ENCODE peak calls at places on chromosomes 7 and 10, in seven cellular contexts. One of them, this sample, is unnamed.

GRCh38 chr10:5943536-5943935 is 33.8 kb downstream of the IL15RA start:
- DNase-seq in sigmoid colon: peak; percentile 80
- DNase-seq in HCT116: no peak
- DNase-seq in IMR-90: peak; percentile 59
- DNase-seq in tibial nerve: no peak
- DNase-seq in suprapubic skin: no peak
- DNase-seq in uterus: peak; percentile 79
- DNase-seq in this sample: peak; percentile 82

GRCh38 chr7:31373337-31374289 is 33.1 kb upstream of the NEUROD6 start:
- DNase-seq in sigmoid colon: no peak
- DNase-seq in HCT116: peak; percentile 51
- DNase-seq in IMR-90: peak; percentile 34
- DNase-seq in tibial nerve: no peak
- DNase-seq in suprapubic skin: no peak
- DNase-seq in uterus: no peak
- DNase-seq in this sample: no peak

GRCh38 chr10:102342958-102343357 is 52.5 kb upstream of the NFKB2 start:
- DNase-seq in sigmoid colon: no peak
- DNase-seq in HCT116: no peak
- DNase-seq in IMR-90: peak; percentile 86
- DNase-seq in tibial nerve: no peak
- DNase-seq in suprapubic skin: no peak
- DNase-seq in uterus: no peak
- DNase-seq in this sample: no peak

GRCh38 chr10:104273899-104274575 is 5.1 kb downstream of the GSTO2 start:
- DNase-seq in sigmoid colon: no peak
- DNase-seq in HCT116: no peak
- DNase-seq in IMR-90: no peak
- DNase-seq in tibial nerve: no peak
- DNase-seq in suprapubic skin: no peak
- DNase-seq in uterus: no peak
- DNase-seq in this sample: no peak

GRCh38 chr10:28823501-28824075 is 146.3 kb downstream of the BAMBI start:
- DNase-seq in sigmoid colon: no peak
- DNase-seq in HCT116: no peak
- DNase-seq in IMR-90: no peak
- DNase-seq in tibial nerve: no peak
- DNase-seq in suprapubic skin: no peak
- DNase-seq in uterus: no peak
- DNase-seq in this sample: no peak

GRCh38 chr7:44275829-44276570 is 49.4 kb downstream of the CAMK2B start:
- DNase-seq in sigmoid colon: peak; percentile 49
- DNase-seq in HCT116: no peak
- DNase-seq in IMR-90: no peak
- DNase-seq in tibial nerve: no peak
- DNase-seq in suprapubic skin: no peak
- DNase-seq in uterus: no peak
- DNase-seq in this sample: peak; percentile 60

GRCh38 chr7:2044883-2045471 is 187.8 kb downstream of the MAD1L1 start:
- DNase-seq in sigmoid colon: peak; percentile 45
- DNase-seq in HCT116: no peak
- DNase-seq in IMR-90: no peak
- DNase-seq in tibial nerve: no peak
- DNase-seq in suprapubic skin: peak; percentile 73
- DNase-seq in uterus: no peak
- DNase-seq in this sample: peak; percentile 53

GRCh38 chr7:77989981-77990566 is 191.5 kb downstream of the PHTF2 start:
- DNase-seq in sigmoid colon: no peak
- DNase-seq in HCT116: no peak
- DNase-seq in IMR-90: no peak
- DNase-seq in tibial nerve: no peak
- DNase-seq in suprapubic skin: no peak
- DNase-seq in uterus: no peak
- DNase-seq in this sample: no peak

GRCh38 chr7:2554654-2555053 is 670 bp downstream of the BRAT1 start:
- DNase-seq in sigmoid colon: peak; percentile 63
- DNase-seq in HCT116: no peak
- DNase-seq in IMR-90: no peak
- DNase-seq in tibial nerve: no peak
- DNase-seq in suprapubic skin: no peak
- DNase-seq in uterus: no peak
- DNase-seq in this sample: no peak

GRCh38 chr7:80095545-80095944 is 39.1 kb upstream of the GNAI1 start:
- DNase-seq in sigmoid colon: no peak
- DNase-seq in HCT116: no peak
- DNase-seq in IMR-90: peak; percentile 29
- DNase-seq in tibial nerve: no peak
- DNase-seq in suprapubic skin: no peak
- DNase-seq in uterus: no peak
- DNase-seq in this sample: no peak

GRCh38 chr7:1301812-1302310 is 69.2 kb downstream of the UNCX start:
- DNase-seq in sigmoid colon: no peak
- DNase-seq in HCT116: no peak
- DNase-seq in IMR-90: no peak
- DNase-seq in tibial nerve: no peak
- DNase-seq in suprapubic skin: no peak
- DNase-seq in uterus: no peak
- DNase-seq in this sample: peak; percentile 16

GRCh38 chr7:130884437-130885417 is 150.7 kb upstream of the KLF14 start:
- DNase-seq in sigmoid colon: no peak
- DNase-seq in HCT116: no peak
- DNase-seq in IMR-90: no peak
- DNase-seq in tibial nerve: no peak
- DNase-seq in suprapubic skin: no peak
- DNase-seq in uterus: no peak
- DNase-seq in this sample: no peak

GRCh38 chr10:46525824-46526681 is 30.4 kb downstream of the GPRIN2 start:
- DNase-seq in sigmoid colon: no peak
- DNase-seq in HCT116: peak; percentile 26
- DNase-seq in IMR-90: peak; percentile 30
- DNase-seq in tibial nerve: no peak
- DNase-seq in suprapubic skin: no peak
- DNase-seq in uterus: peak; percentile 3
- DNase-seq in this sample: no peak

GRCh38 chr7:158432369-158433270 is 155.0 kb downstream of the PTPRN2 start:
- DNase-seq in sigmoid colon: peak; percentile 86
- DNase-seq in HCT116: no peak
- DNase-seq in IMR-90: no peak
- DNase-seq in tibial nerve: no peak
- DNase-seq in suprapubic skin: no peak
- DNase-seq in uterus: peak; percentile 28
- DNase-seq in this sample: no peak

GRCh38 chr7:143337216-143337615 is 21.3 kb downstream of the CLCN1 start:
- DNase-seq in sigmoid colon: no peak
- DNase-seq in HCT116: no peak
- DNase-seq in IMR-90: no peak
- DNase-seq in tibial nerve: no peak
- DNase-seq in suprapubic skin: no peak
- DNase-seq in uterus: no peak
- DNase-seq in this sample: no peak

GRCh38 chr10:89235073-89235798 is 16.3 kb downstream of the LIPA start:
- DNase-seq in sigmoid colon: peak; percentile 79
- DNase-seq in HCT116: no peak
- DNase-seq in IMR-90: no peak
- DNase-seq in tibial nerve: peak; percentile 51
- DNase-seq in suprapubic skin: peak; percentile 93
- DNase-seq in uterus: no peak
- DNase-seq in this sample: peak; percentile 69

GRCh38 chr10:132143162-132143561 is 43.6 kb upstream of the DPYSL4 start:
- DNase-seq in sigmoid colon: no peak
- DNase-seq in HCT116: no peak
- DNase-seq in IMR-90: no peak
- DNase-seq in tibial nerve: no peak
- DNase-seq in suprapubic skin: no peak
- DNase-seq in uterus: no peak
- DNase-seq in this sample: peak; percentile 15

GRCh38 chr10:87550741-87551140 is 46.0 kb downstream of the MINPP1 start:
- DNase-seq in sigmoid colon: no peak
- DNase-seq in HCT116: no peak
- DNase-seq in IMR-90: no peak
- DNase-seq in tibial nerve: no peak
- DNase-seq in suprapubic skin: no peak
- DNase-seq in uterus: no peak
- DNase-seq in this sample: no peak

GRCh38 chr10:14782691-14783363 is 8.1 kb upstream of the FAM107B start:
- DNase-seq in sigmoid colon: no peak
- DNase-seq in HCT116: peak; percentile 61
- DNase-seq in IMR-90: no peak
- DNase-seq in tibial nerve: no peak
- DNase-seq in suprapubic skin: no peak
- DNase-seq in uterus: peak; percentile 49
- DNase-seq in this sample: no peak

GRCh38 chr10:114387784-114388183 is 16.5 kb downstream of the AFAP1L2 start:
- DNase-seq in sigmoid colon: peak; percentile 26
- DNase-seq in HCT116: no peak
- DNase-seq in IMR-90: no peak
- DNase-seq in tibial nerve: no peak
- DNase-seq in suprapubic skin: no peak
- DNase-seq in uterus: no peak
- DNase-seq in this sample: no peak

GRCh38 chr10:23391817-23392216 is 47.1 kb upstream of the OTUD1 start:
- DNase-seq in sigmoid colon: no peak
- DNase-seq in HCT116: no peak
- DNase-seq in IMR-90: no peak
- DNase-seq in tibial nerve: no peak
- DNase-seq in suprapubic skin: no peak
- DNase-seq in uterus: no peak
- DNase-seq in this sample: no peak

GRCh38 chr7:116025098-116025809 is 5.3 kb downstream of the TFEC start:
- DNase-seq in sigmoid colon: no peak
- DNase-seq in HCT116: no peak
- DNase-seq in IMR-90: peak; percentile 41
- DNase-seq in tibial nerve: no peak
- DNase-seq in suprapubic skin: no peak
- DNase-seq in uterus: no peak
- DNase-seq in this sample: no peak

GRCh38 chr7:116032886-116033285 is 2.3 kb upstream of the TFEC start:
- DNase-seq in sigmoid colon: no peak
- DNase-seq in HCT116: no peak
- DNase-seq in IMR-90: no peak
- DNase-seq in tibial nerve: no peak
- DNase-seq in suprapubic skin: no peak
- DNase-seq in uterus: no peak
- DNase-seq in this sample: no peak

GRCh38 chr7:116028808-116029207 is 1.8 kb downstream of the TFEC start:
- DNase-seq in sigmoid colon: no peak
- DNase-seq in HCT116: no peak
- DNase-seq in IMR-90: no peak
- DNase-seq in tibial nerve: no peak
- DNase-seq in suprapubic skin: no peak
- DNase-seq in uterus: no peak
- DNase-seq in this sample: no peak

GRCh38 chr7:116034411-116034810 is 3.8 kb upstream of the TFEC start:
- DNase-seq in sigmoid colon: no peak
- DNase-seq in HCT116: no peak
- DNase-seq in IMR-90: no peak
- DNase-seq in tibial nerve: no peak
- DNase-seq in suprapubic skin: no peak
- DNase-seq in uterus: no peak
- DNase-seq in this sample: no peak

GRCh38 chr7:116030626-116031276 is at the start of gene TFEC:
- DNase-seq in sigmoid colon: no peak
- DNase-seq in HCT116: no peak
- DNase-seq in IMR-90: peak; percentile 12
- DNase-seq in tibial nerve: no peak
- DNase-seq in suprapubic skin: no peak
- DNase-seq in uterus: no peak
- DNase-seq in this sample: no peak
- H3K4me1 ChIP-seq in sigmoid colon: no peaks in the 10 kb centered on the region
- H3K4me1 ChIP-seq in HCT116: no peaks in the 10 kb centered on the region
- H3K4me1 ChIP-seq in IMR-90: no peaks in the 10 kb centered on the region
- H3K4me1 ChIP-seq in tibial nerve: no peaks in the 10 kb centered on the region
- H3K4me1 ChIP-seq in suprapubic skin: no peaks in the 10 kb centered on the region
- H3K4me1 ChIP-seq in uterus: no peaks in the 10 kb centered on the region
- H3K4me1 ChIP-seq in this sample: no peaks in the 10 kb centered on the region

GRCh38 chr7:98879989-98880337 is 1.6 kb downstream of the TRRAP start:
- DNase-seq in sigmoid colon: no peak
- DNase-seq in HCT116: no peak
- DNase-seq in IMR-90: no peak
- DNase-seq in tibial nerve: no peak
- DNase-seq in suprapubic skin: peak; percentile 44
- DNase-seq in uterus: no peak
- DNase-seq in this sample: no peak

GRCh38 chr7:98877692-98878364 is 504 bp upstream of the TRRAP start:
- DNase-seq in sigmoid colon: no peak
- DNase-seq in HCT116: no peak
- DNase-seq in IMR-90: no peak
- DNase-seq in tibial nerve: no peak
- DNase-seq in suprapubic skin: peak; percentile 72
- DNase-seq in uterus: no peak
- DNase-seq in this sample: no peak

GRCh38 chr7:98879198-98879988 is 1.1 kb downstream of the TRRAP start:
- DNase-seq in sigmoid colon: no peak
- DNase-seq in HCT116: peak; percentile 27
- DNase-seq in IMR-90: peak; percentile 17
- DNase-seq in tibial nerve: no peak
- DNase-seq in suprapubic skin: peak; percentile 76
- DNase-seq in uterus: no peak
- DNase-seq in this sample: no peak

GRCh38 chr7:98877146-98877545 is 1.2 kb upstream of the TRRAP start:
- DNase-seq in sigmoid colon: no peak
- DNase-seq in HCT116: no peak
- DNase-seq in IMR-90: no peak
- DNase-seq in tibial nerve: no peak
- DNase-seq in suprapubic skin: peak; percentile 31
- DNase-seq in uterus: no peak
- DNase-seq in this sample: no peak

GRCh38 chr7:98878365-98879197 is at the start of gene TRRAP:
- DNase-seq in sigmoid colon: peak; percentile 80
- DNase-seq in HCT116: no peak
- DNase-seq in IMR-90: peak; percentile 62
- DNase-seq in tibial nerve: peak; percentile 28
- DNase-seq in suprapubic skin: peak; percentile 85
- DNase-seq in uterus: peak; percentile 48
- DNase-seq in this sample: peak; percentile 83
- TF ChIP-seq POLR2A in sigmoid colon: no peak
- TF ChIP-seq POLR2A in HCT116: peak; percentile 20
- TF ChIP-seq POLR2A in IMR-90: peak; percentile 55
- TF ChIP-seq POLR2A in tibial nerve: no peak
- TF ChIP-seq POLR2A in suprapubic skin: no peak
- TF ChIP-seq POLR2A in uterus: peak; percentile 47
- TF ChIP-seq POLR2A in this sample: no peak

DNA sequence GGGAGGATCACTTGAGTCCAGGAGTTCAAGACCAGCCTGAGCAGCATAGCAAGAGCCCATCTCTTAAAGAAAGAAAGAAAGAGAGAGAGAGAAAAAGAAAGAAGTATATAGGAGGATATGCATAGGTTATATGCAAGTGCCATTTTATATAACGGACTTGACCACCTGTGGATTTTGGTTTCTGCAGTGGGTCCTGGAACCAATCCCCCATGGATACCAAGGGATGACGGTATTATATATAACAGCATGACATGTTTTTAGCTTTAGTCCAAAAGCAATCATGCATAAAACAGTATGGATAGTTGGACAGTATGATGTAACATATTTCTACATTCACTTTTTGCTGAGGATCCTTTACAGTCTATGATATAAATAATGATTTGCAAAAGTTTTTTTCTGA is 45.3 kb downstream of the DLD start:
- DNase-seq in sigmoid colon: no peak
- DNase-seq in HCT116: no peak
- DNase-seq in IMR-90: no peak
- DNase-seq in tibial nerve: no peak
- DNase-seq in suprapubic skin: no peak
- DNase-seq in uterus: no peak
- DNase-seq in this sample: no peak
- H3K36me3 ChIP-seq in sigmoid colon: peaks cover 3% of the 10 kb centered on the region
- H3K36me3 ChIP-seq in HCT116: peaks cover 13% of the 10 kb centered on the region
- H3K36me3 ChIP-seq in IMR-90: peaks cover 47% of the 10 kb centered on the region
- H3K36me3 ChIP-seq in tibial nerve: no peaks in the 10 kb centered on the region
- H3K36me3 ChIP-seq in suprapubic skin: peaks cover 28% of the 10 kb centered on the region
- H3K36me3 ChIP-seq in uterus: no peaks in the 10 kb centered on the region
- H3K36me3 ChIP-seq in this sample: peaks cover 76% of the 10 kb centered on the region

GRCh38 chr10:91590904-91591791 is 41.7 kb downstream of the PPP1R3C start:
- DNase-seq in sigmoid colon: peak; percentile 78
- DNase-seq in HCT116: no peak
- DNase-seq in IMR-90: peak; percentile 93
- DNase-seq in tibial nerve: no peak
- DNase-seq in suprapubic skin: no peak
- DNase-seq in uterus: peak; percentile 76
- DNase-seq in this sample: peak; percentile 64
- H3K4me1 ChIP-seq in sigmoid colon: peaks cover 72% of the 10 kb centered on the region
- H3K4me1 ChIP-seq in HCT116: peaks cover 9% of the 10 kb centered on the region
- H3K4me1 ChIP-seq in IMR-90: peaks cover 37% of the 10 kb centered on the region
- H3K4me1 ChIP-seq in tibial nerve: peaks cover 22% of the 10 kb centered on the region
- H3K4me1 ChIP-seq in suprapubic skin: peaks cover 57% of the 10 kb centered on the region
- H3K4me1 ChIP-seq in uterus: peaks cover 33% of the 10 kb centered on the region
- H3K4me1 ChIP-seq in this sample: peaks cover 6% of the 10 kb centered on the region